ENCODE peak calls at places on chromosomes 1 and 21, in ten cellular contexts. One of them, this sample, is unnamed.

GRCh38 chr1:55584521-55585401 is 369.6 kb upstream of the USP24 start:
- DNase-seq in right cardiac atrium: peak
- DNase-seq in activated naive CD8-positive, alpha-beta T cell treated with anti-CD3 and anti-CD28 coated beads, Interleukin-2, amount 10 ng/mL, durations not matched to agents 7 days and 5 days: no peak
- DNase-seq in stimulated activated CD4-positive, alpha-beta T cell treated with anti-CD3 and anti-CD28 coated beads, TNF-alpha, amount 100 ng/mL, for 4 hours: no peak
- DNase-seq in pancreas: no peak
- DNase-seq in activated T-cell treated with anti-CD3 and anti-CD28 coated beads, Interleukin-2, amount 50 U/mL, for 24 hours: no peak
- DNase-seq in activated naive CD4-positive, alpha-beta T cell: no peak
- DNase-seq in GM10248: no peak
- DNase-seq in lower lobe of right lung: no peak
- DNase-seq in SW480: no peak
- DNase-seq in this sample: no peak

GRCh38 chr1:151287767-151288500 is 5.8 kb downstream of the ZNF687 start:
- DNase-seq in right cardiac atrium: no peak
- DNase-seq in activated naive CD8-positive, alpha-beta T cell treated with anti-CD3 and anti-CD28 coated beads, Interleukin-2, amount 10 ng/mL, durations not matched to agents 7 days and 5 days: no peak
- DNase-seq in activated T-cell treated with anti-CD3 and anti-CD28 coated beads, Interleukin-2, amount 50 U/mL, for 24 hours: no peak
- DNase-seq in SW480: no peak
- DNase-seq in GM10248: no peak
- DNase-seq in activated naive CD4-positive, alpha-beta T cell: no peak
- DNase-seq in lower lobe of right lung: no peak
- DNase-seq in stimulated activated CD4-positive, alpha-beta T cell treated with anti-CD3 and anti-CD28 coated beads, TNF-alpha, amount 100 ng/mL, for 4 hours: no peak
- DNase-seq in pancreas: no peak
- DNase-seq in this sample: no peak

GRCh38 chr21:28538987-28539622 is 453.6 kb downstream of the LTN1 start:
- DNase-seq in SW480: no peak
- DNase-seq in GM10248: no peak
- DNase-seq in activated T-cell treated with anti-CD3 and anti-CD28 coated beads, Interleukin-2, amount 50 U/mL, for 24 hours: no peak
- DNase-seq in pancreas: no peak
- DNase-seq in right cardiac atrium: no peak
- DNase-seq in lower lobe of right lung: no peak
- DNase-seq in activated naive CD4-positive, alpha-beta T cell: no peak
- DNase-seq in activated naive CD8-positive, alpha-beta T cell treated with anti-CD3 and anti-CD28 coated beads, Interleukin-2, amount 10 ng/mL, durations not matched to agents 7 days and 5 days: no peak
- DNase-seq in stimulated activated CD4-positive, alpha-beta T cell treated with anti-CD3 and anti-CD28 coated beads, TNF-alpha, amount 100 ng/mL, for 4 hours: no peak
- DNase-seq in this sample: no peak

GRCh38 chr1:22972063-22972405 is 632 bp downstream of the LACTBL1 start:
- DNase-seq in GM10248: no peak
- DNase-seq in activated naive CD4-positive, alpha-beta T cell: no peak
- DNase-seq in right cardiac atrium: no peak
- DNase-seq in activated T-cell treated with anti-CD3 and anti-CD28 coated beads, Interleukin-2, amount 50 U/mL, for 24 hours: no peak
- DNase-seq in SW480: no peak
- DNase-seq in stimulated activated CD4-positive, alpha-beta T cell treated with anti-CD3 and anti-CD28 coated beads, TNF-alpha, amount 100 ng/mL, for 4 hours: no peak
- DNase-seq in lower lobe of right lung: no peak
- DNase-seq in pancreas: no peak
- DNase-seq in activated naive CD8-positive, alpha-beta T cell treated with anti-CD3 and anti-CD28 coated beads, Interleukin-2, amount 10 ng/mL, durations not matched to agents 7 days and 5 days: no peak
- DNase-seq in this sample: no peak

GRCh38 chr1:200240655-200241054 is 169.2 kb downstream of the ZNF281 start:
- DNase-seq in stimulated activated CD4-positive, alpha-beta T cell treated with anti-CD3 and anti-CD28 coated beads, TNF-alpha, amount 100 ng/mL, for 4 hours: no peak
- DNase-seq in SW480: no peak
- DNase-seq in GM10248: no peak
- DNase-seq in right cardiac atrium: no peak
- DNase-seq in activated T-cell treated with anti-CD3 and anti-CD28 coated beads, Interleukin-2, amount 50 U/mL, for 24 hours: no peak
- DNase-seq in activated naive CD8-positive, alpha-beta T cell treated with anti-CD3 and anti-CD28 coated beads, Interleukin-2, amount 10 ng/mL, durations not matched to agents 7 days and 5 days: no peak
- DNase-seq in lower lobe of right lung: no peak
- DNase-seq in activated naive CD4-positive, alpha-beta T cell: no peak
- DNase-seq in pancreas: no peak
- DNase-seq in this sample: no peak

GRCh38 chr1:34985063-34985770 is at the start of gene TMEM35B:
- DNase-seq in right cardiac atrium: peak
- DNase-seq in activated naive CD8-positive, alpha-beta T cell treated with anti-CD3 and anti-CD28 coated beads, Interleukin-2, amount 10 ng/mL, durations not matched to agents 7 days and 5 days: peak
- DNase-seq in GM10248: peak
- DNase-seq in lower lobe of right lung: peak
- DNase-seq in activated T-cell treated with anti-CD3 and anti-CD28 coated beads, Interleukin-2, amount 50 U/mL, for 24 hours: peak
- DNase-seq in stimulated activated CD4-positive, alpha-beta T cell treated with anti-CD3 and anti-CD28 coated beads, TNF-alpha, amount 100 ng/mL, for 4 hours: peak
- DNase-seq in pancreas: peak
- DNase-seq in activated naive CD4-positive, alpha-beta T cell: peak
- DNase-seq in SW480: peak
- DNase-seq in this sample: peak

GRCh38 chr21:37815893-37816292 is 100.4 kb downstream of the KCNJ6 start:
- DNase-seq in stimulated activated CD4-positive, alpha-beta T cell treated with anti-CD3 and anti-CD28 coated beads, TNF-alpha, amount 100 ng/mL, for 4 hours: no peak
- DNase-seq in activated naive CD8-positive, alpha-beta T cell treated with anti-CD3 and anti-CD28 coated beads, Interleukin-2, amount 10 ng/mL, durations not matched to agents 7 days and 5 days: no peak
- DNase-seq in pancreas: no peak
- DNase-seq in lower lobe of right lung: no peak
- DNase-seq in activated naive CD4-positive, alpha-beta T cell: no peak
- DNase-seq in activated T-cell treated with anti-CD3 and anti-CD28 coated beads, Interleukin-2, amount 50 U/mL, for 24 hours: no peak
- DNase-seq in SW480: no peak
- DNase-seq in GM10248: no peak
- DNase-seq in right cardiac atrium: no peak
- DNase-seq in this sample: no peak

GRCh38 chr1:167728818-167729410 is 7.1 kb downstream of the MPZL1 start:
- DNase-seq in pancreas: no peak
- DNase-seq in activated naive CD8-positive, alpha-beta T cell treated with anti-CD3 and anti-CD28 coated beads, Interleukin-2, amount 10 ng/mL, durations not matched to agents 7 days and 5 days: no peak
- DNase-seq in activated T-cell treated with anti-CD3 and anti-CD28 coated beads, Interleukin-2, amount 50 U/mL, for 24 hours: no peak
- DNase-seq in GM10248: no peak
- DNase-seq in stimulated activated CD4-positive, alpha-beta T cell treated with anti-CD3 and anti-CD28 coated beads, TNF-alpha, amount 100 ng/mL, for 4 hours: no peak
- DNase-seq in lower lobe of right lung: no peak
- DNase-seq in right cardiac atrium: no peak
- DNase-seq in activated naive CD4-positive, alpha-beta T cell: no peak
- DNase-seq in SW480: no peak
- DNase-seq in this sample: no peak

GRCh38 chr1:107683198-107683657 is 281.8 kb downstream of the VAV3 start:
- DNase-seq in lower lobe of right lung: no peak
- DNase-seq in activated naive CD4-positive, alpha-beta T cell: no peak
- DNase-seq in activated naive CD8-positive, alpha-beta T cell treated with anti-CD3 and anti-CD28 coated beads, Interleukin-2, amount 10 ng/mL, durations not matched to agents 7 days and 5 days: no peak
- DNase-seq in activated T-cell treated with anti-CD3 and anti-CD28 coated beads, Interleukin-2, amount 50 U/mL, for 24 hours: no peak
- DNase-seq in SW480: no peak
- DNase-seq in right cardiac atrium: no peak
- DNase-seq in stimulated activated CD4-positive, alpha-beta T cell treated with anti-CD3 and anti-CD28 coated beads, TNF-alpha, amount 100 ng/mL, for 4 hours: no peak
- DNase-seq in GM10248: no peak
- DNase-seq in pancreas: no peak
- DNase-seq in this sample: peak

GRCh38 chr1:229991104-229991513 is 75.9 kb upstream of the GALNT2 start:
- DNase-seq in lower lobe of right lung: no peak
- DNase-seq in stimulated activated CD4-positive, alpha-beta T cell treated with anti-CD3 and anti-CD28 coated beads, TNF-alpha, amount 100 ng/mL, for 4 hours: no peak
- DNase-seq in SW480: no peak
- DNase-seq in activated naive CD8-positive, alpha-beta T cell treated with anti-CD3 and anti-CD28 coated beads, Interleukin-2, amount 10 ng/mL, durations not matched to agents 7 days and 5 days: no peak
- DNase-seq in GM10248: no peak
- DNase-seq in right cardiac atrium: no peak
- DNase-seq in activated naive CD4-positive, alpha-beta T cell: no peak
- DNase-seq in activated T-cell treated with anti-CD3 and anti-CD28 coated beads, Interleukin-2, amount 50 U/mL, for 24 hours: no peak
- DNase-seq in pancreas: no peak
- DNase-seq in this sample: no peak

GRCh38 chr1:241423541-241424479 is 66.8 kb upstream of the RGS7 start:
- DNase-seq in GM10248: peak
- DNase-seq in right cardiac atrium: no peak
- DNase-seq in stimulated activated CD4-positive, alpha-beta T cell treated with anti-CD3 and anti-CD28 coated beads, TNF-alpha, amount 100 ng/mL, for 4 hours: no peak
- DNase-seq in activated naive CD4-positive, alpha-beta T cell: no peak
- DNase-seq in SW480: no peak
- DNase-seq in pancreas: peak
- DNase-seq in activated T-cell treated with anti-CD3 and anti-CD28 coated beads, Interleukin-2, amount 50 U/mL, for 24 hours: peak
- DNase-seq in activated naive CD8-positive, alpha-beta T cell treated with anti-CD3 and anti-CD28 coated beads, Interleukin-2, amount 10 ng/mL, durations not matched to agents 7 days and 5 days: peak
- DNase-seq in lower lobe of right lung: no peak
- DNase-seq in this sample: no peak

GRCh38 chr21:31366825-31367224 is 22.8 kb upstream of the TIAM1 start:
- DNase-seq in lower lobe of right lung: no peak
- DNase-seq in activated T-cell treated with anti-CD3 and anti-CD28 coated beads, Interleukin-2, amount 50 U/mL, for 24 hours: no peak
- DNase-seq in activated naive CD8-positive, alpha-beta T cell treated with anti-CD3 and anti-CD28 coated beads, Interleukin-2, amount 10 ng/mL, durations not matched to agents 7 days and 5 days: no peak
- DNase-seq in SW480: peak
- DNase-seq in pancreas: no peak
- DNase-seq in stimulated activated CD4-positive, alpha-beta T cell treated with anti-CD3 and anti-CD28 coated beads, TNF-alpha, amount 100 ng/mL, for 4 hours: no peak
- DNase-seq in activated naive CD4-positive, alpha-beta T cell: no peak
- DNase-seq in GM10248: no peak
- DNase-seq in right cardiac atrium: no peak
- DNase-seq in this sample: no peak

GRCh38 chr1:166032901-166033371 is 133.9 kb downstream of the FAM78B start:
- DNase-seq in stimulated activated CD4-positive, alpha-beta T cell treated with anti-CD3 and anti-CD28 coated beads, TNF-alpha, amount 100 ng/mL, for 4 hours: no peak
- DNase-seq in pancreas: peak
- DNase-seq in GM10248: no peak
- DNase-seq in lower lobe of right lung: no peak
- DNase-seq in SW480: no peak
- DNase-seq in right cardiac atrium: peak
- DNase-seq in activated T-cell treated with anti-CD3 and anti-CD28 coated beads, Interleukin-2, amount 50 U/mL, for 24 hours: no peak
- DNase-seq in activated naive CD8-positive, alpha-beta T cell treated with anti-CD3 and anti-CD28 coated beads, Interleukin-2, amount 10 ng/mL, durations not matched to agents 7 days and 5 days: no peak
- DNase-seq in activated naive CD4-positive, alpha-beta T cell: no peak
- DNase-seq in this sample: no peak

GRCh38 chr1:2416403-2416802 is 4.0 kb upstream of the PEX10 start:
- DNase-seq in GM10248: no peak
- DNase-seq in SW480: no peak
- DNase-seq in activated naive CD8-positive, alpha-beta T cell treated with anti-CD3 and anti-CD28 coated beads, Interleukin-2, amount 10 ng/mL, durations not matched to agents 7 days and 5 days: peak
- DNase-seq in lower lobe of right lung: no peak
- DNase-seq in pancreas: no peak
- DNase-seq in activated T-cell treated with anti-CD3 and anti-CD28 coated beads, Interleukin-2, amount 50 U/mL, for 24 hours: peak
- DNase-seq in right cardiac atrium: no peak
- DNase-seq in stimulated activated CD4-positive, alpha-beta T cell treated with anti-CD3 and anti-CD28 coated beads, TNF-alpha, amount 100 ng/mL, for 4 hours: no peak
- DNase-seq in activated naive CD4-positive, alpha-beta T cell: no peak
- DNase-seq in this sample: no peak

GRCh38 chr1:201344206-201345080 is 33.0 kb downstream of the TNNT2 start:
- DNase-seq in activated T-cell treated with anti-CD3 and anti-CD28 coated beads, Interleukin-2, amount 50 U/mL, for 24 hours: no peak
- DNase-seq in SW480: no peak
- DNase-seq in right cardiac atrium: no peak
- DNase-seq in activated naive CD8-positive, alpha-beta T cell treated with anti-CD3 and anti-CD28 coated beads, Interleukin-2, amount 10 ng/mL, durations not matched to agents 7 days and 5 days: no peak
- DNase-seq in stimulated activated CD4-positive, alpha-beta T cell treated with anti-CD3 and anti-CD28 coated beads, TNF-alpha, amount 100 ng/mL, for 4 hours: no peak
- DNase-seq in lower lobe of right lung: peak
- DNase-seq in pancreas: peak
- DNase-seq in GM10248: no peak
- DNase-seq in activated naive CD4-positive, alpha-beta T cell: no peak
- DNase-seq in this sample: no peak